ENCODE peak calls at places on chromosome 10, in nine cellular contexts. H, O, D, Q, S, E, C, A and U are unnamed samples.

GRCh38 chr10:84256510-84257342 is 11.9 kb downstream of the RGR start:
- DNase-seq in H (no peak), O (no peak), D (peak; percentile 58), Q (peak; percentile 51), S (no peak), E (peak; percentile 91), C (peak; percentile 39), A (no peak), U (peak; percentile 69)

GRCh38 chr10:63723741-63724140 is 202.5 kb downstream of the REEP3 start:
- DNase-seq in H (no peak), O (no peak), D (no peak), Q (no peak), S (no peak), E (no peak), C (no peak), A (no peak), U (no peak)

GRCh38 chr10:119713744-119714483 is 11.9 kb upstream of the INPP5F start:
- DNase-seq in H (no peak), O (no peak), D (no peak), Q (peak; percentile 21), S (no peak), E (no peak), C (peak; percentile 19), A (no peak), U (no peak)

GRCh38 chr10:100858258-100858657 is 54.5 kb upstream of the SLF2 start:
- DNase-seq in H (no peak), O (no peak), D (no peak), Q (no peak), S (no peak), E (no peak), C (no peak), A (no peak), U (no peak)

GRCh38 chr10:89659185-89660131 is 14.4 kb upstream of the PANK1 start:
- DNase-seq in H (no peak), O (peak; percentile 27), D (no peak), Q (peak; percentile 89), S (no peak), E (no peak), C (peak; percentile 92), A (no peak), U (peak; percentile 71)

GRCh38 chr10:100482181-100482833 is 19.5 kb downstream of the WNT8B start:
- DNase-seq in H (peak; percentile 79), O (peak; percentile 55), D (peak; percentile 67), Q (peak; percentile 74), S (peak; percentile 92), E (peak; percentile 91), C (peak; percentile 68), A (peak; percentile 88), U (peak; percentile 74)

GRCh38 chr10:6200588-6201510 is 1.9 kb upstream of the PFKFB3 start:
- DNase-seq in H (peak; percentile 82), O (peak; percentile 30), D (no peak), Q (peak; percentile 35), S (peak; percentile 88), E (peak; percentile 62), C (no peak), A (no peak), U (peak; percentile 49)

GRCh38 chr10:26543567-26544306 is 105.6 kb downstream of the APBB1IP start:
- DNase-seq in H (no peak), O (no peak), D (no peak), Q (no peak), S (no peak), E (no peak), C (no peak), A (no peak), U (no peak)

GRCh38 chr10:97538839-97539238 is 33.7 kb upstream of the ANKRD2 start:
- DNase-seq in H (no peak), O (peak; percentile 15), D (no peak), Q (no peak), S (peak; percentile 49), E (no peak), C (no peak), A (no peak), U (no peak)

GRCh38 chr10:97537186-97537869 is 35.3 kb upstream of the ANKRD2 start:
- DNase-seq in H (no peak), O (no peak), D (no peak), Q (no peak), S (peak; percentile 42), E (no peak), C (no peak), A (no peak), U (no peak)

GRCh38 chr10:97538401-97538800 is 34.2 kb upstream of the ANKRD2 start:
- DNase-seq in H (no peak), O (no peak), D (no peak), Q (peak; percentile 60), S (peak; percentile 11), E (no peak), C (peak; percentile 36), A (no peak), U (peak; percentile 72)

GRCh38 chr10:97540669-97541500 is 31.7 kb upstream of the ANKRD2 start:
- DNase-seq in H (peak; percentile 73), O (no peak), D (no peak), Q (no peak), S (peak; percentile 55), E (no peak), C (peak; percentile 65), A (no peak), U (no peak)

DNA sequence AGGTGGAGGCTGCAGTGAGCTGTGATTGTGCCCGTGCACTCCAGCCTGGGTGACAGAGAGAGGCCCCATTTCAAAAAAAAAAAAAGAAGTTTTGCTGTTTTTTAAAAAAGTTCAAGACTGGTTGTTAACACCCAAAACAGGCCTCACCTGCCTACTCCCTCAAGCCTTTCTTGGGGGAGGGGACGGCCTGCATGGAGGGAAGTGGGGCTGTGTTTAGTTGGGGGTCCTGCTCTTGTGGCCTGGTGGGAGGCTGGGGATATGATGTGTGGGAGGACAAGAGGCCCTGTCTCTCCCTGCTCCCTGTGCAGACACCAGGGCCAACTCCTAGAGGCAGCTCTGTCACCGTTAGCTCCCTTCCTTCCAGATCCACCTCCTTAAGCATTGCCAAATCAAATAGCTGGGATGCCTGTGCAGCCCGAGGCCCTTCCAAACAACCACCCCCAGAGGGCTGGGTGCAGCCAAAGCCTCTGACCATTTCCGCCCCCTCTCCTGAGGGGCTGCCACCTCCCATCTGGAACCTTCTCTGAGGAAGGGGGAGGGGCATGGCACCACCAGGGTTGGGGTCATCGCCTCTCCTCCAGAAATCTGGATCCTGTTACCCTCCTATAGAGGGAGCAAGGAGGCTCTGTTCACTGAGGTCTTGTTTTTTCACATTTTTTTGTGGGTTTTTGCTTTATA is 32.9 kb upstream of the ANKRD2 start:
- DNase-seq in H (no peak), O (peak; percentile 20), D (no peak), Q (peak; percentile 84), S (peak; percentile 59), E (peak; percentile 62), C (peak; percentile 94), A (no peak), U (peak; percentile 93)
- TF ChIP-seq CTCF in H (no peak), O (peak; percentile 15), D (peak; percentile 21), Q (peak; percentile 46), S (no peak), E (peak; percentile 50), C (peak; percentile 62), A (no peak), U (peak; percentile 60)

GRCh38 chr10:132466520-132467463 is 69.8 kb downstream of the PWWP2B start:
- DNase-seq in H (peak; percentile 87), O (no peak), D (peak; percentile 20), Q (no peak), S (peak; percentile 66), E (no peak), C (no peak), A (peak; percentile 68), U (no peak)

GRCh38 chr10:132468651-132469050 is 68.9 kb upstream of the INPP5A start:
- DNase-seq in H (no peak), O (no peak), D (peak; percentile 10), Q (no peak), S (peak; percentile 46), E (peak; percentile 52), C (no peak), A (peak; percentile 61), U (no peak)

GRCh38 chr10:132469197-132469942 is 68.2 kb upstream of the INPP5A start:
- DNase-seq in H (no peak), O (no peak), D (peak; percentile 46), Q (no peak), S (peak; percentile 72), E (no peak), C (no peak), A (peak; percentile 82), U (no peak)

GRCh38 chr10:132467464-132468149 is 70.0 kb upstream of the INPP5A start:
- DNase-seq in H (peak; percentile 64), O (no peak), D (peak; percentile 10), Q (no peak), S (peak; percentile 54), E (peak; percentile 75), C (no peak), A (peak; percentile 81), U (no peak)

DNA sequence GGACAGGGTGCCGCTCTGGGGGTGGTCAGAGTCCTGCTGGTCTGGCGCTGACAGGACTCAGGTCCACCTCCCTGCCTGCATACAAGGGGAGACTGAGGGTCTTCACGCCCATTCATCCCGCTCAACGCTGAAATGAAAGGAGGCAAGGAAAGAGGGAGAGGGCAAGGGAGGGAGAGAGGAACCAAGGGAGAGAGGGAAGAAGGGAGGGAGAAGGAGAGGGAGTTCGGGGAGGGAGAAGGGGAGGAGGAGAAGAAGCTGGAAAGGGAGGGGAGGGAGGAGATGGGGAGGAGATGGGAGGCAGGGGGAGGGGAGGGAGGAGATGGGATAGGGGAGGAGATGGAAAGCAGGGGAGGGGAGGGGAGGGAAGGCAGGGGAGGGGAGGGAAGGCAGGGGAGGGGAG is 69.4 kb upstream of the INPP5A start:
- DNase-seq in H (no peak), O (no peak), D (peak; percentile 5), Q (no peak), S (no peak), E (no peak), C (no peak), A (no peak), U (no peak)
- H3K4me3 ChIP-seq in H (no peak overlapping the region), O (no peak overlapping the region), D (no peak overlapping the region), Q (no peak overlapping the region), S (no peak overlapping the region), E (no peak overlapping the region), C (no peak overlapping the region), A (no peak overlapping the region), U (no peak overlapping the region)

GRCh38 chr10:58017719-58018367 is 249.9 kb downstream of the IPMK start:
- DNase-seq in H (no peak), O (peak; percentile 89), D (no peak), Q (peak; percentile 97), S (no peak), E (no peak), C (peak; percentile 87), A (no peak), U (peak; percentile 91)
- TF ChIP-seq CTCF in H (no peak), O (peak; percentile 56), D (no peak), Q (peak; percentile 23), S (no peak), E (no peak), C (peak; percentile 46), A (no peak), U (peak; percentile 44)

DNA sequence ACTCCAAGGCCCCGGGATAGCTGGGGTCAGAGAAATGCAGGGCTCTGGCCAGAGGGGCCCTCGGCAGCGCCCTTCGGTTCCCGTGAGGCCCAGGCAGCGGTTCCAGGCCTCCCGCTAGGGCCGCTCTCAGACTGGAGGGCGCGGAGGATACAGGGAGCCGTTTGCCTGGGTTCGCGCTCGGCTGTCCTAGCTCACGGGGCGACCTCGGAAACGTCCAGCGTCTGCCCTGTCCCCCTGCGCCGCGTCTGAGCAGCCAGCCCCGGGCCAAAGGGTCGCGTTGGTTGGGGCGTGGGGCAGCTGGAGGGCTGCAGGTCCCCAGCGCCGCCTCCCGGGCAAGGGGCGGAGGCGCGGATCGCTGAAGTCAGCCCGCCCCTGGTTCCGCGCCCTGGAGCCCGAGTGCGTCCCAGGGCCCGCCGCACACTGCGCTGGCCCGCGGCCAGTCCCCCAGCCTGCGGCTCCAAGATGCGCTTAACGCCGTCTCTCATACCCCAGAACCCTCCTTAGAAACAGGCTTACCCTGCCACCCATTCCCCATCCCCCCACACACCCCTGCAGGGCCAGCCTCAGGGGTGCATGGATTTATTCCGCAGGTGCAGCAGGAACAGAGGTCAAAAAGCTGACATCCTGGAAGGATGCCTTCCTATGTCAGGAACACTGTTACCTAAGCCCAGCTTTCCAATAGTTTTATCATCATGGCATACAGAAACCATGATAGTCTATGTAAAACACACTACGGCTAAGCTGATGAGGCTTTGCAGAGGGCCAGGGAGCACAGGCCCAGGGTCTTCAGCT is 22.1 kb upstream of the OPN4 start:
- DNase-seq in H (no peak), O (no peak), D (peak; percentile 58), Q (no peak), S (no peak), E (peak; percentile 87), C (no peak), A (no peak), U (no peak)
- H3K4me3 ChIP-seq in H (peak overlapping the region; percentile 42), O (no peak overlapping the region), D (peak overlapping the region; percentile 61), Q (no peak overlapping the region), S (no peak overlapping the region), E (peak overlapping the region; percentile 31), C (peak overlapping the region; percentile 48), A (peak overlapping the region; percentile 30), U (peak overlapping the region; percentile 54)